ENCODE peak calls at places on chromosome 1, in four cellular contexts. O, Q, T and S are unnamed samples.

GRCh38 chr1:35111106-35111505 is 31.9 kb downstream of the ZMYM1 start:
- DNase-seq in O (no peak), T (no peak), Q (no peak), S (no peak)

GRCh38 chr1:32978854-32979253 is 14.2 kb upstream of the RNF19B start:
- DNase-seq in Q (no peak), T (no peak), O (no peak), S (no peak)

GRCh38 chr1:1426961-1427934 is 6.2 kb upstream of the ANKRD65 start:
- DNase-seq in T (no peak), O (peak; percentile 53), Q (no peak), S (no peak)

GRCh38 chr1:93033029-93033428 is 46.1 kb upstream of the MTF2 start:
- DNase-seq in O (no peak), T (no peak), Q (no peak), S (no peak)

GRCh38 chr1:3481836-3482589 is 27.5 kb downstream of the ARHGEF16 start:
- DNase-seq in O (peak; percentile 78), Q (peak; percentile 40), T (no peak), S (peak; percentile 75)

GRCh38 chr1:24503003-24503751 is 541 bp downstream of the RCAN3 start:
- DNase-seq in O (no peak), T (no peak), Q (peak; percentile 38), S (no peak)

GRCh38 chr1:57831624-57832023 is 407.8 kb upstream of the DAB1 start:
- DNase-seq in O (no peak), T (no peak), Q (no peak), S (no peak)

GRCh38 chr1:230507671-230508407 is 81.7 kb upstream of the PGBD5 start:
- DNase-seq in T (no peak), Q (no peak), O (no peak), S (no peak)

GRCh38 chr1:37169743-37170275 is 135.5 kb upstream of the GRIK3 start:
- DNase-seq in Q (no peak), T (no peak), O (no peak), S (no peak)

DNA sequence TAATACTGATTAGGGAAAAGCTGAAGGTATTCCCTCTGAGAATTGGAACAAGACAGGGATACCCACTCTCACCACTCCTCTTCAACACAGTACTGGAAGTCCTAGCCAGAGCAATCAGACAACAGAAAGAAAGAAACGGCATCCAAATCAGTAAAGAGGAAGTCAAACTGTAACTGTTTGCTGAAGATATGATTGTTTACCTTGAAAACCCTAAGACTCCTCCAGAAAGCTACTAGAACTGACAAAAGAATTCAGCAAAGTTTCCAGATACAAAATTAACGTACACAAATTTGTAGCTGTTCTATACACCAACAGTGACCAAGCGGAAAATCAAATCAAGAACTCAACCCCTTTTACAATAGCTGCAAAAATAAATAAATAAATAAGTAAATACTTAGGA is 78.6 kb downstream of the EXTL2 start:
- DNase-seq in T (no peak), O (no peak), Q (no peak), S (no peak)
- H3K4me1 ChIP-seq in T (no peaks in the 10 kb centered on the region), O (no peaks in the 10 kb centered on the region), Q (no peaks in the 10 kb centered on the region), S (no peaks in the 10 kb centered on the region)

DNA sequence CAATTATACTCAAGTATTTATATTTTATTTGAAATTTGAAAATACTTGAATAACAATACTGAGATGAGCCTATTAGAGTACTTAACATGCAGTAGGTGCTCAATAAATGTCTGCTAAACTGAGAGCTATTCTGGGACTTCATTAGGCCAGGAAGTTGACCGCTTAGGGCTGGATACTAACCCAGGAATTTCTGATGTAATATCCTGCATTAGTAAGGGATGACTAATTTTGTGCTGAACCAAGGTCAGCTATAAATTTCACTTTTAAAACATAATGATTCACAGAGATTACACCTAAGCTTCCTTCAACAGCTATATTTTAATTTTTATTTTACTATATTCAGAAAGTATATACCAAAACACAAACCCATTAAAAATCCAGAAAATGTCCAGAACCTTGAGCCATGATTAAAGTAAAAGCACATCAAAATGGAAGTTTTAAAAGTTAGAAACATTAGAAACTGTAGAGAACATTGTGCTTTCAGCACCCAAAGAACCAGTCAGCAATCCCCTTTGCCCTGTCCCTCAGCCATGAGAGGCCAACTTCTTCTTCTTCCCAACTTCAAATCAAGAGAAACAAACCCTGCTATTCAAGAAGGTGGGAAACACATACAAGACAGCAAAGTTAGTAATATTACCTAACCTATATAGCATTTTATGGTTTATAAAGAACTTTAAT is 35.4 kb downstream of the WNT2B start:
- DNase-seq in O (no peak), Q (no peak), T (no peak), S (no peak)
- TF ChIP-seq POLR2A in O (no peak), Q (no peak), T (no peak), S (no peak)

DNA sequence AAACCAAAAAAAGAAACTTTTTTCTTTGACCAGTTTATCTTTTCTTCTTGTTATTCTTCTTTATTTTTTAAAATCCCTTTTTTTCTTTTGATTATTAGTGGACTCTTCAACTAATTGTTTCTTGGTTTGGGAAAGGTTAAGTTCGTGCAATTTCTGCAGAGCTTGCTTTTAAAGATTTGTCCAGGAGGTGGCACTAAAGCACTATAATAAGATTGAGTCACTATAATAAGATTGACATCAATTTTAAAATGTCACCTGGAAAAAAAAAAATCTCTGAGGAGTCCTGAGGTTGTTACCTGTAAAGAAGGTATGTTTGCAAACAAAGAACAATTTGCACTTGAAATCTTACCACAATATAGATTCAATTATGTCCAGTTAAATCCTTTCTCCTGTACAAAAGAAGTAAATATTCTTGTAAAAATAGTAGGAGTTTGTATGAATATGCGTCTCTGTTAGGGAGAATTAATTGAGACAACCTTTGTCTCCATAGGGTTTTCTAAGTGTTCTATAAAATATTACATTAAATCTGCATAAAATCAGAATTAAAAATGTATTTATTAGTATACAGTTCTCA is 166.7 kb downstream of the ADGRL4 start:
- DNase-seq in Q (no peak), O (no peak), T (no peak), S (no peak)
- H3K4me1 ChIP-seq in Q (no peaks in the 10 kb centered on the region), O (no peaks in the 10 kb centered on the region), T (peaks cover 1% of the 10 kb centered on the region), S (no peaks in the 10 kb centered on the region)

DNA sequence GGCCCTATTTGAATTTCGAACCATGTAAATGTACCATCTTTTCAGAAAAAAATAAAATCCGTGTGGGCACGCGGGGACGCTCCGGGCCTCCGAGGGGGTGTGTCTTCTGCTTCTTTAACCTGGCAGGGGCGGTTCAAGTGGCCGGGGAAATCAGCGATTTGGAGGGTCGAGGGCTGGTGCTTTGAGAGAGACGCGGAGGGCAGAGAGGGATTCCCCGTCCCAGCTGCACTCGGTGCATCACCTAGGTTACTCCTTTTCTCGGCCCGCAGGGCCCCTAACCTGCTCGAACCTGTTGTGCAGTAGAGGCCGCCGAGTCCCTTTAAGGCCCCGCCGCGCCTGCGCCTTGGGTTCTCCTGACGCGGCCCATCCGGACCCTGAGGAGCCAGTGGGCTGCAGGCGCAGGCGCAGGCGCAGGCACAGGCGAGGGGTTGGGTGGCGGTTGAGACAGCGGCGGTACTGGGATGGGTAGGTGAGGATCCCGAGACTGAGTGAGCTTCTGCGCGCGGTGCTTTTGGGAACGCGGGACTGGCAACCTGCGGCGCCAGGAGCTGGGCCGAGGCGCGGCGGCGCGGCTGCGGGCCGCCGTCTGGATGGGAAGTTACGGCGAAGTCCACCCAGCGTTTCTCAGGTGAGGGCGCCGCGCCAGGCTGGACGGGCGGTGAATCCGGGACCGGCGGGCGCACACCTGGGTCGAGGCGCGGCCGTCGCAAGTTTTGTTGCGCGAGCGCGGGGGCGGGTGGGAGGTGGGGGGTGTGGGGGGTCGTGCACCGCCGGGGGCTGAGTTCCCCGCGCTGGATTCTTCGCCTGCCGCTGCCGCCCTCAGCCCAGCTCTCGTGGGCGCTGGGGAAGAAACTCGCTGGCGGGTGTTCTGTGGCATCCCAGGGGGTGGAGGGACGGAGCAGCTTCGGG is at the start of gene NBPF3:
- DNase-seq in O (peak; percentile 80), T (peak; percentile 91), Q (peak; percentile 91), S (peak; percentile 88)
- TF ChIP-seq POLR2A in O (no peak), T (peak; percentile 26), Q (peak; percentile 60), S (peak; percentile 16)

DNA sequence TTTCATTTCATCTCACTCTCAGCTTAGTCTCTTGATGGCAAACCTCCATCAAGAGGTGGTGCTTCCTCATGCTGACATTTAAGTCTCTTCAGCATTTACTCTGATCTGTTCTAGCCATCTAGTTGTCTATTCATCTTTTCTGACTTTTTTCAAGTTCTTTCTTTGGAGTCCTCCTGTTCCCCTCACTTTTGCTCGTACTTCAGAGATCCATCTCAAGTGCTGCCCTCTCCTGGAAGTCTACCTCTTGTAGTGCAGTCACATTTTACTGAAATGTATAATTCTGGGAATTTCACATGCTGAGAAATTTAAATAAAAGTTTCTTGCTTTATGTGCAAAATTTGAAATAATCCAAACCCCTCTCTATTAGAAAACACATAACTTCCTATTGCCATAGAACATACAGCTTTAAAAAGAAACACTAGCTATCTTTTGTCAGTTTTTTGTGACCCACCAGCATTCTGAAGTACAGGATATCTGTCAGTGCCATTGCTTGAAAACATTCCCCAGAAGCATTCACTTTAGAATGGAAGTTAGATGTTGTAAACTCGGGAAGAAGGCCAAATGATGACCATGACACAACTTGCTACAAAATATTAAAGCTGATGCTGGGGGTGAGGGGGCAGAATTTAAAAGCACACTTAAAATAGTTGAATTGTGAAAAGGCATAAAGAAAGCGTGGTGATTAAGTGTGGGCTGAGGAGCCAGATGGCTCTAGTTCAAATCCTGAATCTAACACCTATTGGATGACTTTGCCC is 21.9 kb downstream of the RLF start:
- DNase-seq in T (no peak), O (no peak), Q (no peak), S (no peak)
- H3K4me1 ChIP-seq in T (peaks cover 4% of the 10 kb centered on the region), O (peaks cover 11% of the 10 kb centered on the region), Q (peaks cover 18% of the 10 kb centered on the region), S (peaks cover 6% of the 10 kb centered on the region)

DNA sequence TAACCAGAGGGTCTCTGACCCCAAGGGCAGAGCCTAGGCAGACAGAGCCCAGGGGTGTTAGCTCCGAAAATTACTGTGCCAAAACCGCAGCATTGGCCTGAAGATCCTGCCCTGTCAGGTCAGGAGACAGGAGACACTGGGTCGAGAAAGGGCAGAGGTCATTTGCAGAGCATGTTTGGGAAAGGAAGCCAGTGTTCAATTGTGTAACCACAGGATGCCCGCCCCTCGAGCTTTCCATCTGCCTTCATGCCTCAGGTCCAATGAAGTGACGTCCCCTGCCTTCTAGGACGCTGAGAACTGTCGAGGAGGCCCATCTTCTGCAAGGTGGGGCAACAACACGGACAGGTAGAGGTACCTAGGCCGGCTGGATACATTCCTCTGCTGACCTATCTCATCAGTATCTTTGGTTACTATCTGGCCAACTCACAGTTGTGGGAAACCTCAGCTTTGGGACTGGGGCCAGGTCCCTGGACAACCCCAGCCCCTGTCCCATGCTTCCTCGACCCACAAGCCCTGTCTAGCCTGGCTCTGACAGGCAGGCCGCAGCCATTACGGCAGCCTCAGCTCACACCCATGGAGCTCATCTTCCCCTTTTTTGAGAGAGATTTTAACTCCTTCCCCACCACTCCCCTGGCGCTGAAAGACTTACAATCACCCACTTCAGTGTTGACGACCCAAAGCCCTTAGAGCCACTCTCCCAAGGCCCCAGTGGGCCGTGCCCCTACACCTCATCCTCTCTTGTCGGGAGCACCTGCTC is 1.3 kb downstream of the ARL8A start:
- DNase-seq in O (no peak), Q (peak; percentile 34), T (no peak), S (no peak)
- TF ChIP-seq POLR2A in O (no peak), Q (no peak), T (no peak), S (no peak)